ENCODE peak calls at places on chromosomes 6 and 20, in five cellular contexts. U is AG04450; I is MM.1S; N is naive thymus-derived CD4-positive, alpha-beta T cell; R is astrocyte of the spinal cord. X is an unnamed sample.

GRCh38 chr6:155706341-155706740 is 250.7 kb upstream of the NOX3 start:
- DNase-seq in R (no peak), U (no peak), N (no peak), I (no peak), X (no peak)

GRCh38 chr6:43856005-43856765 is 86.2 kb downstream of the VEGFA start:
- DNase-seq in R (peak; percentile 36), I (no peak), U (no peak), N (no peak), X (no peak)

GRCh38 chr20:53938739-53939138 is 131.7 kb downstream of the BCAS1 start:
- DNase-seq in I (no peak), N (no peak), U (no peak), R (no peak), X (no peak)

GRCh38 chr6:20978176-20978614 is 443.9 kb downstream of the CDKAL1 start:
- DNase-seq in U (peak; percentile 62), N (no peak), I (no peak), R (peak; percentile 43), X (peak; percentile 34)

GRCh38 chr20:32302507-32302872 is 25.0 kb downstream of the KIF3B start:
- DNase-seq in R (no peak), I (no peak), N (no peak), U (no peak), X (no peak)

GRCh38 chr6:155580904-155581303 is 125.3 kb upstream of the NOX3 start:
- DNase-seq in N (no peak), R (no peak), U (no peak), I (no peak), X (no peak)

GRCh38 chr20:46324960-46325703 is 16.8 kb upstream of the CDH22 start:
- DNase-seq in R (peak; percentile 10), U (no peak), N (no peak), I (no peak), X (no peak)

GRCh38 chr20:1568166-1568490 is 10.6 kb upstream of the SIRPD start:
- DNase-seq in N (no peak), U (no peak), I (no peak), R (no peak), X (no peak)

GRCh38 chr20:11204926-11205768 is 531.3 kb upstream of the JAG1 start:
- DNase-seq in I (peak; percentile 67), N (no peak), R (peak; percentile 70), U (no peak), X (no peak)

GRCh38 chr6:113047932-113048331 is 700.8 kb downstream of the RFPL4B start:
- DNase-seq in N (no peak), R (no peak), I (no peak), U (no peak), X (no peak)

GRCh38 chr6:117167520-117168271 is 97.7 kb upstream of the VGLL2 start:
- DNase-seq in U (no peak), N (no peak), I (no peak), R (peak; percentile 68), X (peak; percentile 78)

GRCh38 chr6:38176797-38177751 is 357.5 kb downstream of the ZFAND3 start:
- DNase-seq in R (no peak), N (no peak), U (no peak), I (no peak), X (peak; percentile 29)

GRCh38 chr20:1375515-1375914 is 17.3 kb downstream of the FKBP1A start:
- DNase-seq in R (peak; percentile 60), I (no peak), U (peak; percentile 55), N (no peak), X (peak; percentile 76)

GRCh38 chr6:149230729-149231434 is 86.6 kb upstream of the TAB2 start:
- DNase-seq in I (no peak), R (no peak), U (no peak), N (no peak), X (no peak)

GRCh38 chr6:11067348-11067747 is 23.2 kb upstream of the ELOVL2 start:
- DNase-seq in N (no peak), U (no peak), I (no peak), R (no peak), X (no peak)

GRCh38 chr20:54477556-54477955 is 2.2 kb downstream of the DOK5 start:
- DNase-seq in R (no peak), U (no peak), N (no peak), I (no peak), X (no peak)

GRCh38 chr6:130426078-130426726 is 60.4 kb downstream of the TMEM200A start:
- DNase-seq in N (no peak), I (no peak), R (peak; percentile 62), U (no peak), X (no peak)

GRCh38 chr6:43089874-43090556 is 13.9 kb downstream of the PTK7 start:
- DNase-seq in I (no peak), U (no peak), R (no peak), N (no peak), X (no peak)

GRCh38 chr6:87183687-87184086 is 28.3 kb downstream of the ZNF292 start:
- DNase-seq in U (no peak), I (no peak), R (peak; percentile 37), N (no peak), X (peak; percentile 39)

GRCh38 chr6:41278699-41279405 is 7.6 kb downstream of the TREM1 start:
- DNase-seq in N (peak; percentile 64), I (peak; percentile 77), R (peak; percentile 39), U (no peak), X (peak; percentile 25)

GRCh38 chr6:2450546-2450945 is 205.1 kb upstream of the GMDS start:
- DNase-seq in R (no peak), I (no peak), U (no peak), N (no peak), X (no peak)

GRCh38 chr6:109349419-109349987 is 32.8 kb downstream of the CD164 start:
- DNase-seq in I (no peak), R (peak; percentile 52), U (peak; percentile 27), N (no peak), X (peak; percentile 43)

GRCh38 chr6:37654727-37655500 is 42.8 kb downstream of the MDGA1 start:
- DNase-seq in R (no peak), I (no peak), U (no peak), N (no peak), X (no peak)

GRCh38 chr20:9179193-9179802 is 110.4 kb downstream of the PLCB4 start:
- DNase-seq in N (no peak), I (no peak), R (peak; percentile 63), U (no peak), X (no peak)

GRCh38 chr6:144931172-144932035 is 646.3 kb downstream of the UTRN start:
- DNase-seq in U (no peak), N (peak; percentile 31), R (peak; percentile 41), I (peak; percentile 19), X (no peak)

GRCh38 chr20:22557403-22558276 is 26.7 kb downstream of the FOXA2 start:
- DNase-seq in I (no peak), R (no peak), N (no peak), U (no peak), X (no peak)

GRCh38 chr6:157272372-157272771 is 50.9 kb downstream of the TMEM242 start:
- DNase-seq in R (no peak), U (no peak), N (no peak), I (no peak), X (no peak)

GRCh38 chr6:151070666-151071065 is 169.1 kb upstream of the AKAP12 start:
- DNase-seq in U (peak; percentile 52), I (no peak), R (peak; percentile 50), N (no peak), X (no peak)

GRCh38 chr6:108983151-108983550 is 111.5 kb downstream of the SESN1 start:
- DNase-seq in R (no peak), I (no peak), N (no peak), U (no peak), X (no peak)

GRCh38 chr6:129267028-129267427 is 384.1 kb downstream of the LAMA2 start:
- DNase-seq in R (no peak), N (no peak), U (no peak), I (no peak), X (no peak)

GRCh38 chr6:92777146-92777740 is 642.1 kb downstream of the EPHA7 start:
- DNase-seq in R (peak; percentile 53), U (no peak), I (peak; percentile 65), N (no peak), X (no peak)

GRCh38 chr20:19760371-19760721 is 2.3 kb downstream of the RIN2 start:
- DNase-seq in N (no peak), R (no peak), U (no peak), I (no peak), X (no peak)

GRCh38 chr20:47489448-47489872 is 12.2 kb upstream of the NCOA3 start:
- DNase-seq in I (peak; percentile 53), R (no peak), N (peak; percentile 19), U (no peak), X (no peak)

GRCh38 chr6:52571099-52571755 is 5.6 kb downstream of the TRAM2 start:
- DNase-seq in R (no peak), N (no peak), I (no peak), U (no peak), X (no peak)
- H3K4me3 ChIP-seq in R (no peak overlapping the region), N (no peak overlapping the region), I (peak overlapping the region; percentile 88), U (peak overlapping the region; percentile 5), X (no peak overlapping the region)

DNA sequence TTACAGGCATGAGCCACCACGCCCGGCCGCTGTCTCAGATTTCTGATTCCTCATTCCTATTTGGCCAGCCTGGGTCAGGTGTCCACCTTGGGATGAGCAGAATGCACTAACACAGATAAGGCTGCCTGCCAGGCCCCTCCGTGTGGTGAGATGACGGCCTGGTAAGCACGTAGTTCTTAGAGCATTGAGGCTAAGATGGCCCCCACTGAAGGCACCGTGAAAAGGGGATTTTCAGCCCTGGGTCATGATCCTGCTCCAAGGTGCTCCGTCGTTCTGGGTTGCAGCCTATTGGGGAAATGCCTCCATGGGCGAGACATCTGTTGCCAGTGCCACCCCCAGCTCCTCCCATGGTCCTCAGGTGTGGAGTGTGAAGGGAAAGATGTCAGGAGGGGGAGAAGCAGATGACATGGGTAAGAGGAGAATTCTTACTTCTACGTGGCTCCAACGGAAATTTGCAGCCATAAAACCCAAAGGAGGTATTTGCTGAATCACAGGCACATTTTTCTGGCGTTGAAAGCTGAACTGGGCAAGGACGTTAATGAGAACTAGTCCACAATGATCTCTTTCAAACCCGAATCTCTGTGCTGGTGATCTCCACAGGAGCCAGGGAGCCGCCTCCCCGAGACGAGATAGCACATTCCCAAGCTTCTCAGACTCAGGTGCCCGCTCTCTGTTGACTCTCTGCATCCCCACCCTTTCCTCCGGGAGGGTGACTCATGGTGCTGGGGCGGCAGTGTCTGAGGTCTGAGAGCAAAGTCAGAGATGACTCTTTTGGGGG is 34.0 kb upstream of the BMP6 start:
- DNase-seq in I (no peak), N (no peak), R (peak; percentile 61), U (no peak), X (peak; percentile 64)
- H3K4me3 ChIP-seq in I (no peak overlapping the region), N (no peak overlapping the region), R (no peak overlapping the region), U (no peak overlapping the region), X (peak overlapping the region; percentile 20)

GRCh38 chr20:57678340-57678739 is 31.5 kb downstream of the PMEPA1 start:
- DNase-seq in N (no peak), R (no peak), U (no peak), I (peak; percentile 87), X (no peak)
- H3K4me3 ChIP-seq in N (no peak overlapping the region), R (no peak overlapping the region), U (no peak overlapping the region), I (peak overlapping the region; percentile 57), X (no peak overlapping the region)

GRCh38 chr6:152091851-152092341 is 284.4 kb downstream of the ESR1 start:
- DNase-seq in I (no peak), N (no peak), R (peak; percentile 67), U (no peak), X (no peak)

GRCh38 chr6:152096863-152097496 is 289.5 kb downstream of the ESR1 start:
- DNase-seq in I (no peak), R (peak; percentile 93), N (no peak), U (peak; percentile 79), X (peak; percentile 83)

GRCh38 chr6:152094992-152095592 is 287.6 kb downstream of the ESR1 start:
- DNase-seq in U (peak; percentile 98), N (no peak), R (peak; percentile 99), I (no peak), X (peak; percentile 99)

GRCh38 chr6:152093711-152094110 is 286.2 kb downstream of the ESR1 start:
- DNase-seq in I (no peak), R (no peak), U (no peak), N (no peak), X (no peak)

GRCh38 chr6:152094276-152094675 is 286.8 kb downstream of the ESR1 start:
- DNase-seq in U (no peak), I (no peak), R (no peak), N (no peak), X (no peak)
- H3K4me3 ChIP-seq in U (no peak overlapping the region), I (no peak overlapping the region), R (no peak overlapping the region), N (no peak overlapping the region), X (no peak overlapping the region)

X was measured in skeletal muscle cell.